ENCODE peak calls at places on chromosomes 3 and 15, in six cellular contexts. D is endothelial cell of umbilical vein; Q is aorta; M is naive thymus-derived CD4-positive, alpha-beta T cell; Z is CD8-positive, alpha-beta memory T cell; B is left lung. W is an unnamed sample. For H3K27me3, the result is how much of the 10 kb centered on the place peaks cover.

GRCh38 chr3:57434041-57434440 is 110.1 kb downstream of the DNAH12 start:
- DNase-seq in D (peak), Q (no peak), M (no peak), Z (no peak), B (no peak), W (no peak)

GRCh38 chr3:11445883-11446282 is 173.7 kb downstream of the ATG7 start:
- DNase-seq in D (no peak), Q (no peak), M (no peak), Z (no peak), B (no peak), W (no peak)

GRCh38 chr15:63939531-63940130 is 105.9 kb upstream of the HERC1 start:
- DNase-seq in D (peak), Q (peak), M (no peak), Z (peak), B (peak), W (no peak)

GRCh38 chr3:135992072-135992471 is 26.5 kb downstream of the PPP2R3A start:
- DNase-seq in D (peak), Q (no peak), M (no peak), Z (no peak), B (no peak), W (no peak)

GRCh38 chr3:141020139-141020940 is 30.8 kb upstream of the SPSB4 start:
- DNase-seq in D (no peak), Q (no peak), M (no peak), Z (no peak), B (no peak), W (no peak)

GRCh38 chr3:64627471-64628321 is 60.1 kb downstream of the ADAMTS9 start:
- DNase-seq in D (peak), Q (no peak), M (no peak), Z (no peak), B (no peak), W (no peak)

GRCh38 chr3:97613139-97613538 is 151.4 kb upstream of the ARL6 start:
- DNase-seq in D (no peak), Q (no peak), M (no peak), Z (no peak), B (no peak), W (no peak)

GRCh38 chr15:31236184-31237041 is 90.2 kb upstream of the KLF13 start:
- DNase-seq in D (peak), Q (peak), M (no peak), Z (no peak), B (peak), W (peak)

GRCh38 chr3:176167272-176167671 is 1030.0 kb downstream of the TBL1XR1 start:
- DNase-seq in D (no peak), Q (no peak), M (no peak), Z (no peak), B (no peak), W (no peak)

GRCh38 chr3:197613187-197613586 is 57.4 kb upstream of the BDH1 start:
- DNase-seq in D (no peak), Q (no peak), M (no peak), Z (peak), B (no peak), W (no peak)

GRCh38 chr3:99633887-99634558 is 4.4 kb upstream of the COL8A1 start:
- DNase-seq in D (peak), Q (no peak), M (no peak), Z (no peak), B (no peak), W (no peak)

GRCh38 chr15:83547168-83547567 is 100.0 kb downstream of the SH3GL3 start:
- DNase-seq in D (no peak), Q (no peak), M (no peak), Z (no peak), B (no peak), W (no peak)

GRCh38 chr3:102132370-102132769 is 283.1 kb downstream of the NFKBIZ start:
- DNase-seq in D (no peak), Q (no peak), M (no peak), Z (no peak), B (no peak), W (no peak)

GRCh38 chr3:128348805-128349531 is 117.7 kb downstream of the DNAJB8 start:
- DNase-seq in D (peak), Q (no peak), M (no peak), Z (no peak), B (no peak), W (no peak)

GRCh38 chr3:46145147-46145546 is 63.0 kb downstream of the CCR1 start:
- DNase-seq in D (no peak), Q (no peak), M (no peak), Z (no peak), B (no peak), W (no peak)

GRCh38 chr15:98823012-98823458 is 174.7 kb downstream of the IGF1R start:
- DNase-seq in D (peak), Q (no peak), M (no peak), Z (no peak), B (no peak), W (no peak)

GRCh38 chr3:141457624-141458236 is 29.1 kb upstream of the RASA2 start:
- DNase-seq in D (no peak), Q (no peak), M (no peak), Z (no peak), B (no peak), W (no peak)

GRCh38 chr3:46829699-46830208 is 33.5 kb downstream of the MYL3 start:
- DNase-seq in D (no peak), Q (no peak), M (no peak), Z (no peak), B (no peak), W (no peak)

GRCh38 chr15:39364721-39365120 is 216.2 kb upstream of the THBS1 start:
- DNase-seq in D (no peak), Q (no peak), M (no peak), Z (no peak), B (no peak), W (no peak)

GRCh38 chr3:32960404-32961160 is 9.1 kb downstream of the CCR4 start:
- DNase-seq in D (no peak), Q (no peak), M (no peak), Z (no peak), B (no peak), W (no peak)

GRCh38 chr3:194250104-194251002 is 100.8 kb downstream of the CPN2 start:
- DNase-seq in D (no peak), Q (no peak), M (no peak), Z (no peak), B (no peak), W (no peak)

GRCh38 chr3:153350420-153350819 is 188.4 kb downstream of the RAP2B start:
- DNase-seq in D (no peak), Q (no peak), M (no peak), Z (no peak), B (no peak), W (no peak)

GRCh38 chr3:46209751-46210470 is 1.8 kb upstream of the CCR1 start:
- DNase-seq in D (no peak), Q (no peak), M (no peak), Z (no peak), B (no peak), W (no peak)

GRCh38 chr3:171142985-171143384 is 116.5 kb upstream of the SLC2A2 start:
- DNase-seq in D (peak), Q (no peak), M (no peak), Z (no peak), B (no peak), W (no peak)

GRCh38 chr15:101451886-101452285 is 37.6 kb downstream of the PCSK6 start:
- DNase-seq in D (no peak), Q (no peak), M (no peak), Z (no peak), B (no peak), W (no peak)

GRCh38 chr3:181726351-181727121 is 14.8 kb downstream of the SOX2 start:
- DNase-seq in D (no peak), Q (no peak), M (no peak), Z (no peak), B (no peak), W (no peak)

GRCh38 chr3:144036498-144036897 is 64.9 kb downstream of the DIPK2A start:
- DNase-seq in D (no peak), Q (no peak), M (no peak), Z (no peak), B (no peak), W (no peak)

GRCh38 chr3:29453278-29453961 is 172.5 kb downstream of the RBMS3 start:
- DNase-seq in D (no peak), Q (peak), M (no peak), Z (no peak), B (no peak), W (peak)

GRCh38 chr3:17431004-17431403 is 311.4 kb downstream of the TBC1D5 start:
- DNase-seq in D (peak), Q (no peak), M (no peak), Z (no peak), B (no peak), W (no peak)

GRCh38 chr3:14424711-14425573 is 22.5 kb downstream of the SLC6A6 start:
- DNase-seq in D (no peak), Q (no peak), M (no peak), Z (peak), B (peak), W (no peak)

GRCh38 chr3:47874913-47875312 is 72.0 kb downstream of the DHX30 start:
- DNase-seq in D (no peak), Q (no peak), M (no peak), Z (no peak), B (no peak), W (no peak)

GRCh38 chr3:54733079-54733478 is 194.8 kb downstream of the LRTM1 start:
- DNase-seq in D (no peak), Q (no peak), M (no peak), Z (no peak), B (no peak), W (no peak)

GRCh38 chr3:197458179-197458707 is 97.5 kb downstream of the BDH1 start:
- DNase-seq in D (no peak), Q (no peak), M (peak), Z (no peak), B (no peak), W (no peak)

GRCh38 chr3:101567528-101568317 is 6.1 kb downstream of the TRMT10C start:
- DNase-seq in D (no peak), Q (no peak), M (no peak), Z (no peak), B (no peak), W (no peak)

GRCh38 chr3:2261747-2262146 is 163.1 kb downstream of the CNTN4 start:
- DNase-seq in D (no peak), Q (no peak), M (no peak), Z (no peak), B (no peak), W (no peak)

GRCh38 chr15:99961011-99961441 is 227.8 kb upstream of the LYSMD4 start:
- DNase-seq in D (no peak), Q (no peak), M (no peak), Z (no peak), B (peak), W (no peak)

GRCh38 chr15:78061963-78062427 is 15.5 kb downstream of the TBC1D2B start:
- DNase-seq in D (peak), Q (no peak), M (no peak), Z (peak), B (peak), W (no peak)

GRCh38 chr15:78065973-78066946 is 11.3 kb downstream of the TBC1D2B start:
- DNase-seq in D (no peak), Q (no peak), M (no peak), Z (no peak), B (no peak), W (no peak)

GRCh38 chr15:78065284-78065872 is 12.1 kb downstream of the TBC1D2B start:
- DNase-seq in D (peak), Q (peak), M (no peak), Z (no peak), B (peak), W (no peak)

GRCh38 chr15:78063966-78064365 is 13.5 kb downstream of the TBC1D2B start:
- DNase-seq in D (no peak), Q (no peak), M (no peak), Z (no peak), B (no peak), W (no peak)

DNA sequence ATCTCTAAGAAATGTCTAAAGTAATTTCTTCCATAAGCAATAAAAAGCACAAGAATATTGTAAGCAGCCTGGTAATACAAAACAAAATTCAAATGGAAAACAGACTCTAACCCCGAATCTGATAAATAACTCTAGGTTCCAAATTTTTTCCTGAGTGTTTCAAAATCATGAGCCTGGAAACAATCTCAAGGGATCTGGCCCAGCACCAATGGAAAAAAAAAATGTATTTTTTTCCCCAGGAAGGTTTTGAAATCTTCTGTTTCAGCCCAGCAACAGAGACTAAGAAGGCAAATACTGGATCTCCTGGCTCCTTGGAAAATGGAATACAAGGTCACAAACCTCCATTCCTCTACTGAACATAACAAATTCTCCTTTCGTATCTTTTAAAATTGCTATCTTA is 13.0 kb downstream of the TBC1D2B start:
- DNase-seq in D (no peak), Q (no peak), M (no peak), Z (no peak), B (no peak), W (no peak)
- H3K27ac ChIP-seq in D (no peak), Q (no peak), M (no peak), Z (no peak), B (peak), W (peak)

DNA sequence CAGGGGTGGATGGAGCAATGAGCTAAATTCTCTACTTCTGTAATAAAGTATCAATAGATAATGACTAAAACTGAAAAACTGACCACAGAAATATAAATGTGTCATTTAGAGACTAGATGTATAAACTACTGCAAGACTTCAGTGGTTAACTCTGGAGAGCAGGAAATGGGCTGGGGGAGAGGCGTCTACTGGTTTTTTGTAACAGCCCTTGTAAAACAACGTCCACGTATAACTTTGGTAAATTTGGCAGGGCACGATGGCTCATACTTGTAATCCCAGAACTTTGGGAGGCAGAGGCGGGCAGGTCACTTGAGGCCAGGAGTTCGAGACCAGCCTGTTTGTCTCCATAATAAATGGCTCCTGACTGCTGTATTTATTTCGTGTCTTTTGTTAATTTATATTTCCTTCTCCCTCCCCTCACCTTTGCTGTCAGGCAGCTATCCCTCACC is 12.5 kb downstream of the RAB27A start:
- DNase-seq in D (no peak), Q (no peak), M (no peak), Z (peak), B (no peak), W (no peak)
- H3K4me3 ChIP-seq in D (no peak), Q (no peak), M (peak), Z (peak), B (no peak), W (no peak)

GRCh38 chr3:13095408-13095861 is 22.2 kb upstream of the IQSEC1 start:
- DNase-seq in D (no peak), Q (no peak), M (no peak), Z (no peak), B (no peak), W (peak)
- H3K27me3 ChIP-seq in D (under half), Q (under half), M (under half), Z (under half), B (under half), W (under half)

DNA sequence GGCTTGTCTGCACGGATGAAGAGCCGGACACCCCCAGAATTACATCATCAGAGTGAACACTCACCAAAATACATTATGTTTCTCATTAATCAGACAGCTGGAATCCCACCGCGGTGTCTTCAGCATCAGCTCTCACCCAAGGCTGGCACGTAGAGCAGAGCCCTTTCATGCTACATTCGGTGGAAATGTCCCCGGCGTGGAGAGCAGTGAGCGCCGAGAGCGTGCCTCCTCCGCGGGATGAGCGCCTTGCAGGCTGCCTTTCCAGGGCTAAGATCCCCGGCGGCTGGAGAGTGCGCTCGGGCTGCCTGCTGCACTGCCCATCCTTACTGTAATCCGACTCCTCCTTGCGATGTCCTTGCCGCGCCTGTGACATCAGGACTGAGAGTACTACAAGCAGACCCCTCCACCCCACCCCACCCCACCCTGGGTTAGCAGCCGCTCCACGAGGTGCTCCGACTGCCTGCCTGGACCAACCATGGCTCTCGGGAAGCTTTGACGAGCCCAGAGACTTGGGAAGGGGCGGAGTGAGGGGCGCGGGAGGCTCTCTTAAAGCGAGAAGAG is at the start of gene ZNF385D:
- DNase-seq in D (no peak), Q (peak), M (no peak), Z (no peak), B (peak), W (peak)
- H3K27ac ChIP-seq in D (no peak), Q (peak), M (no peak), Z (no peak), B (no peak), W (peak)